ENCODE peak calls at places on chromosomes 5 and 9, in five cellular contexts. M is prostate gland, L is neural crest cell, S is AG04450, R is mucosa of descending colon. I is an unnamed sample.

GRCh38 chr5:98771389-98772109 is 1.9 kb upstream of the RGMB start:
- DNase-seq in L (peak; percentile 66), S (peak; percentile 87), R (peak; percentile 93), M (peak; percentile 77), I (peak; percentile 89)

GRCh38 chr5:76657683-76658311 is 34.6 kb upstream of the F2RL2 start:
- DNase-seq in M (no peak), L (no peak), R (no peak), S (no peak), I (no peak)

GRCh38 chr9:137312852-137313325 is 10.8 kb upstream of the NRARP start:
- DNase-seq in M (no peak), R (no peak), L (no peak), S (no peak), I (no peak)

GRCh38 chr5:132180134-132180745 is 47.4 kb downstream of the P4HA2 start:
- DNase-seq in S (peak; percentile 29), M (no peak), L (no peak), R (peak; percentile 27), I (peak; percentile 42)

GRCh38 chr5:174680901-174681565 is 43.3 kb upstream of the MSX2 start:
- DNase-seq in M (no peak), L (no peak), R (no peak), S (no peak), I (no peak)

GRCh38 chr9:19994296-19994695 is 205.5 kb upstream of the SLC24A2 start:
- DNase-seq in S (no peak), L (no peak), R (no peak), M (no peak), I (no peak)

GRCh38 chr5:8332666-8333444 is 463.9 kb downstream of the MTRR start:
- DNase-seq in R (no peak), M (no peak), L (no peak), S (no peak), I (no peak)

GRCh38 chr5:8341416-8341815 is 472.5 kb downstream of the MTRR start:
- DNase-seq in M (no peak), R (no peak), S (no peak), L (no peak), I (no peak)

GRCh38 chr9:105157178-105157583 is 87.3 kb upstream of the SLC44A1 start:
- DNase-seq in M (peak; percentile 26), L (peak; percentile 8), S (peak; percentile 42), R (peak; percentile 50), I (peak; percentile 64)

GRCh38 chr5:78638423-78638822 is 10.1 kb downstream of the LHFPL2 start:
- DNase-seq in S (peak; percentile 68), R (peak; percentile 61), L (no peak), M (no peak), I (peak; percentile 94)

GRCh38 chr5:66142417-66142816 is 1.7 kb upstream of the SREK1 start:
- DNase-seq in R (no peak), M (no peak), L (no peak), S (no peak), I (no peak)

GRCh38 chr5:77418601-77419591 is 73.2 kb downstream of the WDR41 start:
- DNase-seq in R (no peak), S (no peak), M (peak; percentile 25), L (no peak), I (no peak)

GRCh38 chr5:159339451-159339850 is 9.2 kb upstream of the IL12B start:
- DNase-seq in M (no peak), S (no peak), L (no peak), R (no peak), I (no peak)

GRCh38 chr5:66306844-66307315 is 162.8 kb downstream of the SREK1 start:
- DNase-seq in S (no peak), R (no peak), M (no peak), L (no peak), I (no peak)

GRCh38 chr5:308672-309271 is 12.7 kb upstream of the AHRR start:
- DNase-seq in M (no peak), L (no peak), S (no peak), R (no peak), I (no peak)

GRCh38 chr5:34684281-34684979 is 28.3 kb downstream of the RAI14 start:
- DNase-seq in M (no peak), L (peak; percentile 24), R (no peak), S (no peak), I (no peak)

GRCh38 chr5:180394031-180394636 is 41.0 kb upstream of the GFPT2 start:
- DNase-seq in M (no peak), R (no peak), S (no peak), L (no peak), I (no peak)

GRCh38 chr5:36647046-36647445 is 40.6 kb downstream of the SLC1A3 start:
- DNase-seq in S (no peak), R (no peak), L (no peak), M (no peak), I (no peak)

GRCh38 chr5:73176250-73176649 is 3.3 kb downstream of the TMEM174 start:
- DNase-seq in S (no peak), R (no peak), M (no peak), L (no peak), I (no peak)
- TF ChIP-seq CTCF in S (no peak), R (no peak), M (no peak), L (no peak), I (no peak)

GRCh38 chr5:133613743-133614142 is 1.4 kb upstream of the FSTL4 start:
- DNase-seq in S (no peak), M (no peak), R (no peak), L (no peak), I (no peak)

GRCh38 chr5:133612021-133612860 is at the start of gene FSTL4:
- DNase-seq in R (peak; percentile 43), L (peak; percentile 15), S (no peak), M (peak; percentile 53), I (no peak)

GRCh38 chr5:133611357-133612020 is 852 bp downstream of the FSTL4 start:
- DNase-seq in R (no peak), S (no peak), L (peak; percentile 18), M (no peak), I (no peak)

GRCh38 chr5:133613184-133613583 is 843 bp upstream of the FSTL4 start:
- DNase-seq in S (no peak), R (no peak), L (no peak), M (no peak), I (no peak)

DNA sequence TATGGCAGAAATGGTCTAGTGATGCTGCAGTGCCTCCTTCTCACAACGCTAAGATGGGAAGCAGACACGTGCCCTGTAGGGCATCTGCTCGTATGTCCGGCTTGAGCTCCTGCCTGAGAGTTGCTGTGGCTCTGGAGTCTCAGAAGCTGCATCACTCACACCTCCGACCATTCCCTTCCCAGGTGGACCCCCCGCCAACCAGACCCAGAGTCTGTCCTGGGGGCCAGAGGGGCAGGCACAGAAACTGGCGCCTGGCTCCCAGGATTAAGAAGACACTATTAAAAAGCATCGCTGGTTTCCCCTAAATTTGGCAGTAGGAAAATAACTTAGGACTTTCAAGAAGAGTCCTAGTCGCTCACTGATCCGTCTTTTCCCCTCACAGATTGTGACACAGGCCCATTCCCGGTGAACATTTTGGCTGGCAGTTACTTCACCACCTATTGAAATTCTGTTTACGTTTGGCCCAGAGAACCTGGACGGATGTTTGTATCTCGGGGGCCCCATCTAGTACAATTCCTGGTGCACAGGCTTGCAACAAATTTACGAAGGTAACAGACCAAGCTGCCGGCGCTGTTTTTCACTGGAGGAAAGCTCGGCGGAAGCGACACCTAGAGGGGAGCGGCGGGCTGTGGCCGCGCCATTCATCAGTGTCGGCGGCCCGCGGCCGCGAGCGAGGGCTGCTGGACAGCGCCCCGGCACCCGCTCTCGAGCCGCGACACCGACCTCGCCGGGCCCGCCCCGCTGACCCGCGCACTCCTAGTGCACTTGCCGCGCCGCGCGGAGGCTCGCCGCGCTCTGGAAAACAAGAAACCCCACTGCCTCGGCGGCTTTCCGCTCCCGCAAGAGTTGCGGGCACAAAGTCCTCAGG is 1.6 kb downstream of the FSTL4 start:
- DNase-seq in M (peak; percentile 64), S (no peak), L (peak; percentile 73), R (peak; percentile 66), I (no peak)
- TF ChIP-seq CTCF in M (peak; percentile 73), S (no peak), L (peak; percentile 67), R (peak; percentile 47), I (peak; percentile 39)

GRCh38 chr5:74934949-74935751 is 69.0 kb upstream of the FAM169A start:
- DNase-seq in L (no peak), M (no peak), R (no peak), S (no peak), I (peak; percentile 52)
- TF ChIP-seq CTCF in L (peak; percentile 48), M (no peak), R (no peak), S (peak; percentile 37), I (peak; percentile 53)

GRCh38 chr5:163978897-163979296 is 473.5 kb downstream of the MAT2B start:
- DNase-seq in R (peak; percentile 14), L (no peak), S (no peak), M (no peak), I (no peak)
- TF ChIP-seq CTCF in R (no peak), L (no peak), S (no peak), M (no peak), I (no peak)

I was measured in AG09319.